ENCODE peak calls at places on chromosomes 12 and 14, in ten cellular contexts. One of them, this sample, is unnamed.
A peak's percentile ranks its signal among the peaks of the same experiment; 100 is the strongest.

GRCh38 chr12:110641512-110641911 is 27.6 kb downstream of the TCTN1 start:
- DNase-seq in SK-MEL-5: no peak
- DNase-seq in naive B cell: no peak
- DNase-seq in effector CD4-positive, alpha-beta T cell: no peak
- DNase-seq in activated T-cell treated with anti-CD3 and anti-CD28 coated beads for 1 hour: no peak
- DNase-seq in body of pancreas: no peak
- DNase-seq in NCI-H2081: no peak
- DNase-seq in CD14-positive monocyte: no peak
- DNase-seq in SW480: no peak
- DNase-seq in CD8-positive, alpha-beta memory T cell: no peak
- DNase-seq in this sample: no peak

GRCh38 chr12:26092706-26093105 is 32.1 kb downstream of the BHLHE41 start:
- DNase-seq in CD14-positive monocyte: no peak
- DNase-seq in body of pancreas: no peak
- DNase-seq in CD8-positive, alpha-beta memory T cell: no peak
- DNase-seq in SK-MEL-5: peak; percentile 51
- DNase-seq in naive B cell: no peak
- DNase-seq in effector CD4-positive, alpha-beta T cell: no peak
- DNase-seq in NCI-H2081: no peak
- DNase-seq in activated T-cell treated with anti-CD3 and anti-CD28 coated beads for 1 hour: no peak
- DNase-seq in SW480: no peak
- DNase-seq in this sample: no peak

GRCh38 chr14:64444984-64445845 is 20.1 kb upstream of the AKAP5 start:
- DNase-seq in SW480: no peak
- DNase-seq in naive B cell: peak; percentile 51
- DNase-seq in body of pancreas: no peak
- DNase-seq in CD14-positive monocyte: no peak
- DNase-seq in effector CD4-positive, alpha-beta T cell: peak; percentile 12
- DNase-seq in activated T-cell treated with anti-CD3 and anti-CD28 coated beads for 1 hour: peak; percentile 14
- DNase-seq in NCI-H2081: peak; percentile 16
- DNase-seq in CD8-positive, alpha-beta memory T cell: peak; percentile 32
- DNase-seq in SK-MEL-5: no peak
- DNase-seq in this sample: peak; percentile 51

GRCh38 chr12:111792155-111792876 is 25.6 kb downstream of the ALDH2 start:
- DNase-seq in activated T-cell treated with anti-CD3 and anti-CD28 coated beads for 1 hour: no peak
- DNase-seq in naive B cell: no peak
- DNase-seq in CD14-positive monocyte: no peak
- DNase-seq in SK-MEL-5: no peak
- DNase-seq in NCI-H2081: no peak
- DNase-seq in effector CD4-positive, alpha-beta T cell: no peak
- DNase-seq in CD8-positive, alpha-beta memory T cell: no peak
- DNase-seq in SW480: no peak
- DNase-seq in body of pancreas: peak; percentile 54
- DNase-seq in this sample: peak; percentile 20

GRCh38 chr12:6783828-6784227 is 5.5 kb upstream of the CD4 start:
- DNase-seq in CD14-positive monocyte: no peak
- DNase-seq in naive B cell: no peak
- DNase-seq in body of pancreas: no peak
- DNase-seq in CD8-positive, alpha-beta memory T cell: no peak
- DNase-seq in NCI-H2081: no peak
- DNase-seq in SW480: no peak
- DNase-seq in SK-MEL-5: no peak
- DNase-seq in effector CD4-positive, alpha-beta T cell: no peak
- DNase-seq in activated T-cell treated with anti-CD3 and anti-CD28 coated beads for 1 hour: no peak
- DNase-seq in this sample: no peak

GRCh38 chr14:51094282-51094821 is 553 bp downstream of the TRIM9 start:
- DNase-seq in CD8-positive, alpha-beta memory T cell: no peak
- DNase-seq in naive B cell: peak; percentile 21
- DNase-seq in activated T-cell treated with anti-CD3 and anti-CD28 coated beads for 1 hour: no peak
- DNase-seq in effector CD4-positive, alpha-beta T cell: no peak
- DNase-seq in NCI-H2081: peak; percentile 41
- DNase-seq in SK-MEL-5: no peak
- DNase-seq in body of pancreas: peak; percentile 10
- DNase-seq in CD14-positive monocyte: no peak
- DNase-seq in SW480: no peak
- DNase-seq in this sample: no peak

GRCh38 chr12:127785535-127785934 is 481.4 kb upstream of the TMEM132C start:
- DNase-seq in CD8-positive, alpha-beta memory T cell: no peak
- DNase-seq in SW480: no peak
- DNase-seq in NCI-H2081: no peak
- DNase-seq in body of pancreas: no peak
- DNase-seq in activated T-cell treated with anti-CD3 and anti-CD28 coated beads for 1 hour: no peak
- DNase-seq in SK-MEL-5: no peak
- DNase-seq in CD14-positive monocyte: no peak
- DNase-seq in naive B cell: no peak
- DNase-seq in effector CD4-positive, alpha-beta T cell: no peak
- DNase-seq in this sample: no peak

GRCh38 chr14:105364100-105364708 is 34.1 kb upstream of the TEX22 start:
- DNase-seq in CD8-positive, alpha-beta memory T cell: peak; percentile 51
- DNase-seq in effector CD4-positive, alpha-beta T cell: peak; percentile 20
- DNase-seq in NCI-H2081: no peak
- DNase-seq in SW480: peak; percentile 34
- DNase-seq in SK-MEL-5: peak; percentile 51
- DNase-seq in CD14-positive monocyte: no peak
- DNase-seq in body of pancreas: no peak
- DNase-seq in activated T-cell treated with anti-CD3 and anti-CD28 coated beads for 1 hour: peak; percentile 22
- DNase-seq in naive B cell: peak; percentile 51
- DNase-seq in this sample: no peak

GRCh38 chr14:34580381-34580780 is 40.9 kb upstream of the EAPP start:
- DNase-seq in effector CD4-positive, alpha-beta T cell: no peak
- DNase-seq in SK-MEL-5: no peak
- DNase-seq in CD8-positive, alpha-beta memory T cell: no peak
- DNase-seq in naive B cell: no peak
- DNase-seq in SW480: no peak
- DNase-seq in NCI-H2081: no peak
- DNase-seq in activated T-cell treated with anti-CD3 and anti-CD28 coated beads for 1 hour: no peak
- DNase-seq in body of pancreas: no peak
- DNase-seq in CD14-positive monocyte: no peak
- DNase-seq in this sample: no peak

GRCh38 chr12:61009167-61009566 is 1251.0 kb upstream of the USP15 start:
- DNase-seq in CD8-positive, alpha-beta memory T cell: no peak
- DNase-seq in effector CD4-positive, alpha-beta T cell: no peak
- DNase-seq in CD14-positive monocyte: no peak
- DNase-seq in SK-MEL-5: no peak
- DNase-seq in body of pancreas: no peak
- DNase-seq in SW480: no peak
- DNase-seq in activated T-cell treated with anti-CD3 and anti-CD28 coated beads for 1 hour: no peak
- DNase-seq in naive B cell: no peak
- DNase-seq in NCI-H2081: no peak
- DNase-seq in this sample: no peak

GRCh38 chr12:25958254-25959068 is at the start of gene RASSF8:
- DNase-seq in NCI-H2081: peak; percentile 49
- DNase-seq in activated T-cell treated with anti-CD3 and anti-CD28 coated beads for 1 hour: no peak
- DNase-seq in SK-MEL-5: peak; percentile 70
- DNase-seq in SW480: peak; percentile 90
- DNase-seq in CD8-positive, alpha-beta memory T cell: no peak
- DNase-seq in naive B cell: no peak
- DNase-seq in body of pancreas: peak; percentile 77
- DNase-seq in effector CD4-positive, alpha-beta T cell: no peak
- DNase-seq in CD14-positive monocyte: no peak
- DNase-seq in this sample: no peak

GRCh38 chr12:68970951-68971350 is 38.0 kb upstream of the CPM start:
- DNase-seq in naive B cell: no peak
- DNase-seq in SW480: no peak
- DNase-seq in CD8-positive, alpha-beta memory T cell: no peak
- DNase-seq in effector CD4-positive, alpha-beta T cell: no peak
- DNase-seq in body of pancreas: no peak
- DNase-seq in SK-MEL-5: no peak
- DNase-seq in NCI-H2081: no peak
- DNase-seq in CD14-positive monocyte: no peak
- DNase-seq in activated T-cell treated with anti-CD3 and anti-CD28 coated beads for 1 hour: no peak
- DNase-seq in this sample: no peak

GRCh38 chr14:73829526-73830431 is 21.9 kb upstream of the PTGR2 start:
- DNase-seq in activated T-cell treated with anti-CD3 and anti-CD28 coated beads for 1 hour: no peak
- DNase-seq in CD8-positive, alpha-beta memory T cell: no peak
- DNase-seq in NCI-H2081: no peak
- DNase-seq in SK-MEL-5: no peak
- DNase-seq in SW480: no peak
- DNase-seq in CD14-positive monocyte: peak; percentile 83
- DNase-seq in body of pancreas: peak; percentile 32
- DNase-seq in naive B cell: no peak
- DNase-seq in effector CD4-positive, alpha-beta T cell: no peak
- DNase-seq in this sample: peak; percentile 63

GRCh38 chr12:109393437-109394345 is 46.0 kb downstream of the MYO1H start:
- DNase-seq in activated T-cell treated with anti-CD3 and anti-CD28 coated beads for 1 hour: peak; percentile 3
- DNase-seq in SW480: peak; percentile 51
- DNase-seq in CD8-positive, alpha-beta memory T cell: peak; percentile 2
- DNase-seq in naive B cell: peak; percentile 29
- DNase-seq in CD14-positive monocyte: no peak
- DNase-seq in body of pancreas: peak; percentile 46
- DNase-seq in effector CD4-positive, alpha-beta T cell: peak; percentile 14
- DNase-seq in SK-MEL-5: peak; percentile 75
- DNase-seq in NCI-H2081: peak; percentile 55
- DNase-seq in this sample: peak; percentile 68

GRCh38 chr12:84656705-84657104 is 255.9 kb downstream of the SLC6A15 start:
- DNase-seq in SW480: no peak
- DNase-seq in CD8-positive, alpha-beta memory T cell: no peak
- DNase-seq in effector CD4-positive, alpha-beta T cell: no peak
- DNase-seq in CD14-positive monocyte: no peak
- DNase-seq in naive B cell: no peak
- DNase-seq in SK-MEL-5: no peak
- DNase-seq in NCI-H2081: no peak
- DNase-seq in body of pancreas: no peak
- DNase-seq in activated T-cell treated with anti-CD3 and anti-CD28 coated beads for 1 hour: no peak
- DNase-seq in this sample: no peak

GRCh38 chr12:68042212-68042699 is 53.0 kb downstream of the IFNG-AS1 start:
- DNase-seq in body of pancreas: no peak
- DNase-seq in SW480: no peak
- DNase-seq in CD8-positive, alpha-beta memory T cell: no peak
- DNase-seq in SK-MEL-5: peak; percentile 14
- DNase-seq in NCI-H2081: no peak
- DNase-seq in CD14-positive monocyte: no peak
- DNase-seq in naive B cell: peak; percentile 59
- DNase-seq in activated T-cell treated with anti-CD3 and anti-CD28 coated beads for 1 hour: no peak
- DNase-seq in effector CD4-positive, alpha-beta T cell: no peak
- DNase-seq in this sample: peak; percentile 5

GRCh38 chr12:31117203-31118011 is 43.7 kb downstream of the DDX11 start:
- DNase-seq in SW480: peak; percentile 50
- DNase-seq in NCI-H2081: peak; percentile 82
- DNase-seq in CD8-positive, alpha-beta memory T cell: peak; percentile 40
- DNase-seq in CD14-positive monocyte: no peak
- DNase-seq in SK-MEL-5: peak; percentile 74
- DNase-seq in effector CD4-positive, alpha-beta T cell: peak; percentile 43
- DNase-seq in body of pancreas: peak; percentile 47
- DNase-seq in activated T-cell treated with anti-CD3 and anti-CD28 coated beads for 1 hour: peak; percentile 56
- DNase-seq in naive B cell: peak; percentile 76
- DNase-seq in this sample: no peak

GRCh38 chr14:68633131-68633991 is 159.5 kb downstream of the ZFP36L1 start:
- DNase-seq in effector CD4-positive, alpha-beta T cell: no peak
- DNase-seq in SW480: no peak
- DNase-seq in NCI-H2081: no peak
- DNase-seq in naive B cell: peak; percentile 12
- DNase-seq in body of pancreas: no peak
- DNase-seq in SK-MEL-5: peak; percentile 67
- DNase-seq in activated T-cell treated with anti-CD3 and anti-CD28 coated beads for 1 hour: no peak
- DNase-seq in CD8-positive, alpha-beta memory T cell: no peak
- DNase-seq in CD14-positive monocyte: no peak
- DNase-seq in this sample: no peak

GRCh38 chr14:91311284-91311662 is 66.8 kb upstream of the GPR68 start:
- DNase-seq in SW480: peak; percentile 26
- DNase-seq in effector CD4-positive, alpha-beta T cell: peak; percentile 42
- DNase-seq in CD8-positive, alpha-beta memory T cell: peak; percentile 59
- DNase-seq in body of pancreas: no peak
- DNase-seq in activated T-cell treated with anti-CD3 and anti-CD28 coated beads for 1 hour: peak; percentile 29
- DNase-seq in SK-MEL-5: no peak
- DNase-seq in NCI-H2081: no peak
- DNase-seq in naive B cell: peak; percentile 45
- DNase-seq in CD14-positive monocyte: no peak
- DNase-seq in this sample: no peak

GRCh38 chr14:57182760-57183503 is 85.8 kb downstream of the EXOC5 start:
- DNase-seq in naive B cell: no peak
- DNase-seq in body of pancreas: no peak
- DNase-seq in CD8-positive, alpha-beta memory T cell: no peak
- DNase-seq in SK-MEL-5: peak; percentile 67
- DNase-seq in NCI-H2081: peak; percentile 54
- DNase-seq in effector CD4-positive, alpha-beta T cell: no peak
- DNase-seq in activated T-cell treated with anti-CD3 and anti-CD28 coated beads for 1 hour: no peak
- DNase-seq in CD14-positive monocyte: no peak
- DNase-seq in SW480: peak; percentile 14
- DNase-seq in this sample: peak; percentile 52

GRCh38 chr12:57861967-57862366 is 15.4 kb upstream of the CTDSP2 start:
- DNase-seq in activated T-cell treated with anti-CD3 and anti-CD28 coated beads for 1 hour: no peak
- DNase-seq in SW480: no peak
- DNase-seq in NCI-H2081: no peak
- DNase-seq in body of pancreas: no peak
- DNase-seq in CD8-positive, alpha-beta memory T cell: no peak
- DNase-seq in CD14-positive monocyte: no peak
- DNase-seq in naive B cell: no peak
- DNase-seq in effector CD4-positive, alpha-beta T cell: no peak
- DNase-seq in SK-MEL-5: no peak
- DNase-seq in this sample: no peak

GRCh38 chr14:87805315-87805723 is 187.7 kb downstream of the GALC start:
- DNase-seq in CD8-positive, alpha-beta memory T cell: peak; percentile 27
- DNase-seq in effector CD4-positive, alpha-beta T cell: peak; percentile 5
- DNase-seq in NCI-H2081: peak; percentile 7
- DNase-seq in activated T-cell treated with anti-CD3 and anti-CD28 coated beads for 1 hour: peak; percentile 36
- DNase-seq in CD14-positive monocyte: no peak
- DNase-seq in SW480: no peak
- DNase-seq in SK-MEL-5: peak; percentile 68
- DNase-seq in naive B cell: peak; percentile 0
- DNase-seq in body of pancreas: peak; percentile 16
- DNase-seq in this sample: peak; percentile 26

GRCh38 chr12:114673169-114673833 is 10.7 kb downstream of the TBX3 start:
- DNase-seq in SK-MEL-5: no peak
- DNase-seq in CD8-positive, alpha-beta memory T cell: no peak
- DNase-seq in naive B cell: no peak
- DNase-seq in SW480: no peak
- DNase-seq in CD14-positive monocyte: no peak
- DNase-seq in body of pancreas: peak; percentile 37
- DNase-seq in activated T-cell treated with anti-CD3 and anti-CD28 coated beads for 1 hour: no peak
- DNase-seq in NCI-H2081: no peak
- DNase-seq in effector CD4-positive, alpha-beta T cell: no peak
- DNase-seq in this sample: no peak

GRCh38 chr12:124474709-124475108 is 92.7 kb downstream of the NCOR2 start:
- DNase-seq in naive B cell: no peak
- DNase-seq in CD8-positive, alpha-beta memory T cell: no peak
- DNase-seq in NCI-H2081: no peak
- DNase-seq in activated T-cell treated with anti-CD3 and anti-CD28 coated beads for 1 hour: no peak
- DNase-seq in SK-MEL-5: no peak
- DNase-seq in effector CD4-positive, alpha-beta T cell: no peak
- DNase-seq in SW480: no peak
- DNase-seq in CD14-positive monocyte: no peak
- DNase-seq in body of pancreas: no peak
- DNase-seq in this sample: no peak

GRCh38 chr12:14216405-14217294 is 148.8 kb upstream of the ATF7IP start:
- DNase-seq in body of pancreas: no peak
- DNase-seq in CD8-positive, alpha-beta memory T cell: no peak
- DNase-seq in NCI-H2081: no peak
- DNase-seq in SK-MEL-5: no peak
- DNase-seq in naive B cell: no peak
- DNase-seq in CD14-positive monocyte: no peak
- DNase-seq in effector CD4-positive, alpha-beta T cell: no peak
- DNase-seq in activated T-cell treated with anti-CD3 and anti-CD28 coated beads for 1 hour: no peak
- DNase-seq in SW480: peak; percentile 33
- DNase-seq in this sample: peak; percentile 55

GRCh38 chr14:42200951-42201350 is 594.3 kb downstream of the LRFN5 start:
- DNase-seq in CD8-positive, alpha-beta memory T cell: no peak
- DNase-seq in SW480: no peak
- DNase-seq in naive B cell: no peak
- DNase-seq in effector CD4-positive, alpha-beta T cell: no peak
- DNase-seq in CD14-positive monocyte: no peak
- DNase-seq in body of pancreas: no peak
- DNase-seq in NCI-H2081: no peak
- DNase-seq in SK-MEL-5: no peak
- DNase-seq in activated T-cell treated with anti-CD3 and anti-CD28 coated beads for 1 hour: no peak
- DNase-seq in this sample: no peak

GRCh38 chr14:28494196-28494595 is 272.4 kb upstream of the FOXG1 start:
- DNase-seq in NCI-H2081: no peak
- DNase-seq in body of pancreas: no peak
- DNase-seq in SW480: no peak
- DNase-seq in effector CD4-positive, alpha-beta T cell: no peak
- DNase-seq in CD8-positive, alpha-beta memory T cell: no peak
- DNase-seq in CD14-positive monocyte: no peak
- DNase-seq in activated T-cell treated with anti-CD3 and anti-CD28 coated beads for 1 hour: no peak
- DNase-seq in SK-MEL-5: no peak
- DNase-seq in naive B cell: no peak
- DNase-seq in this sample: peak; percentile 32

GRCh38 chr12:47930634-47931033 is 25.8 kb upstream of the VDR start:
- DNase-seq in activated T-cell treated with anti-CD3 and anti-CD28 coated beads for 1 hour: no peak
- DNase-seq in SW480: no peak
- DNase-seq in body of pancreas: no peak
- DNase-seq in NCI-H2081: no peak
- DNase-seq in CD14-positive monocyte: no peak
- DNase-seq in SK-MEL-5: no peak
- DNase-seq in effector CD4-positive, alpha-beta T cell: no peak
- DNase-seq in CD8-positive, alpha-beta memory T cell: no peak
- DNase-seq in naive B cell: no peak
- DNase-seq in this sample: no peak